ENCODE peak calls at places on chromosome 19, in seven cellular contexts. One of them, this sample, is unnamed.
A peak's percentile ranks its signal among the peaks of the same experiment; 100 is the strongest.

GRCh38 chr19:8329993-8330392 is 8.7 kb downstream of the RPS28 start:
- DNase-seq in Peyer's patch: no peak
- DNase-seq in lower leg skin: no peak
- DNase-seq in heart left ventricle: no peak
- DNase-seq in breast epithelium: no peak
- DNase-seq in HepG2: no peak
- DNase-seq in tibial nerve: no peak
- DNase-seq in this sample: no peak

GRCh38 chr19:56261145-56261544 is 11.4 kb upstream of the EDDM13 start:
- DNase-seq in Peyer's patch: no peak
- DNase-seq in lower leg skin: no peak
- DNase-seq in heart left ventricle: no peak
- DNase-seq in breast epithelium: no peak
- DNase-seq in HepG2: no peak
- DNase-seq in tibial nerve: no peak
- DNase-seq in this sample: no peak

GRCh38 chr19:1300744-1301490 is 15.2 kb downstream of the EFNA2 start:
- DNase-seq in Peyer's patch: no peak
- DNase-seq in lower leg skin: no peak
- DNase-seq in heart left ventricle: no peak
- DNase-seq in breast epithelium: no peak
- DNase-seq in HepG2: no peak
- DNase-seq in tibial nerve: no peak
- DNase-seq in this sample: no peak

GRCh38 chr19:18340237-18340989 is at the start of gene PGPEP1:
- DNase-seq in Peyer's patch: peak; percentile 73
- DNase-seq in lower leg skin: no peak
- DNase-seq in heart left ventricle: peak; percentile 89
- DNase-seq in breast epithelium: peak; percentile 69
- DNase-seq in HepG2: no peak
- DNase-seq in tibial nerve: peak; percentile 16
- DNase-seq in this sample: peak; percentile 68

GRCh38 chr19:6047256-6047655 is 63.0 kb downstream of the RFX2 start:
- DNase-seq in Peyer's patch: no peak
- DNase-seq in lower leg skin: no peak
- DNase-seq in heart left ventricle: no peak
- DNase-seq in breast epithelium: peak; percentile 33
- DNase-seq in HepG2: no peak
- DNase-seq in tibial nerve: no peak
- DNase-seq in this sample: no peak

GRCh38 chr19:34222386-34222785 is 32.0 kb upstream of the GARRE1 start:
- DNase-seq in Peyer's patch: no peak
- DNase-seq in lower leg skin: no peak
- DNase-seq in heart left ventricle: no peak
- DNase-seq in breast epithelium: no peak
- DNase-seq in HepG2: no peak
- DNase-seq in tibial nerve: no peak
- DNase-seq in this sample: no peak

GRCh38 chr19:54096642-54097106 is 3.9 kb downstream of the OSCAR start:
- DNase-seq in Peyer's patch: no peak
- DNase-seq in lower leg skin: peak; percentile 24
- DNase-seq in heart left ventricle: no peak
- DNase-seq in breast epithelium: no peak
- DNase-seq in HepG2: no peak
- DNase-seq in tibial nerve: peak; percentile 22
- DNase-seq in this sample: no peak

GRCh38 chr19:36378625-36379509 is at the start of gene ZFP14:
- DNase-seq in Peyer's patch: peak; percentile 93
- DNase-seq in lower leg skin: peak; percentile 91
- DNase-seq in heart left ventricle: peak; percentile 96
- DNase-seq in breast epithelium: peak; percentile 89
- DNase-seq in HepG2: peak; percentile 91
- DNase-seq in tibial nerve: peak; percentile 83
- DNase-seq in this sample: peak; percentile 100

GRCh38 chr19:54335164-54335563 is 3.8 kb downstream of the LILRA4 start:
- DNase-seq in Peyer's patch: no peak
- DNase-seq in lower leg skin: no peak
- DNase-seq in heart left ventricle: no peak
- DNase-seq in breast epithelium: no peak
- DNase-seq in HepG2: no peak
- DNase-seq in tibial nerve: no peak
- DNase-seq in this sample: no peak

GRCh38 chr19:12938536-12939291 is at the start of gene CALR:
- DNase-seq in Peyer's patch: peak; percentile 35
- DNase-seq in lower leg skin: no peak
- DNase-seq in heart left ventricle: peak; percentile 50
- DNase-seq in breast epithelium: no peak
- DNase-seq in HepG2: no peak
- DNase-seq in tibial nerve: no peak
- DNase-seq in this sample: no peak

GRCh38 chr19:54317108-54317964 is 4.4 kb upstream of the LILRA5 start:
- DNase-seq in Peyer's patch: no peak
- DNase-seq in lower leg skin: no peak
- DNase-seq in heart left ventricle: no peak
- DNase-seq in breast epithelium: no peak
- DNase-seq in HepG2: no peak
- DNase-seq in tibial nerve: no peak
- DNase-seq in this sample: no peak

GRCh38 chr19:16542894-16543498 is 759 bp upstream of the CHERP start:
- DNase-seq in Peyer's patch: no peak
- DNase-seq in lower leg skin: peak; percentile 25
- DNase-seq in heart left ventricle: no peak
- DNase-seq in breast epithelium: no peak
- DNase-seq in HepG2: no peak
- DNase-seq in tibial nerve: no peak
- DNase-seq in this sample: no peak

GRCh38 chr19:33063356-33064116 is 1.2 kb downstream of the RHPN2 start:
- DNase-seq in Peyer's patch: no peak
- DNase-seq in lower leg skin: peak; percentile 23
- DNase-seq in heart left ventricle: peak; percentile 34
- DNase-seq in breast epithelium: no peak
- DNase-seq in HepG2: no peak
- DNase-seq in tibial nerve: no peak
- DNase-seq in this sample: no peak

GRCh38 chr19:53664760-53665159 is 33.0 kb downstream of the DPRX start:
- DNase-seq in Peyer's patch: no peak
- DNase-seq in lower leg skin: no peak
- DNase-seq in heart left ventricle: no peak
- DNase-seq in breast epithelium: no peak
- DNase-seq in HepG2: no peak
- DNase-seq in tibial nerve: no peak
- DNase-seq in this sample: no peak

GRCh38 chr19:47130120-47130588 is 481 bp upstream of the SAE1 start:
- DNase-seq in Peyer's patch: no peak
- DNase-seq in lower leg skin: no peak
- DNase-seq in heart left ventricle: no peak
- DNase-seq in breast epithelium: no peak
- DNase-seq in HepG2: no peak
- DNase-seq in tibial nerve: no peak
- DNase-seq in this sample: no peak

GRCh38 chr19:32812571-32812970 is 57.0 kb downstream of the SLC7A9 start:
- DNase-seq in Peyer's patch: no peak
- DNase-seq in lower leg skin: no peak
- DNase-seq in heart left ventricle: no peak
- DNase-seq in breast epithelium: no peak
- DNase-seq in HepG2: no peak
- DNase-seq in tibial nerve: no peak
- DNase-seq in this sample: no peak

GRCh38 chr19:938233-938923 is 12.5 kb downstream of the ARID3A start:
- DNase-seq in Peyer's patch: no peak
- DNase-seq in lower leg skin: no peak
- DNase-seq in heart left ventricle: no peak
- DNase-seq in breast epithelium: no peak
- DNase-seq in HepG2: no peak
- DNase-seq in tibial nerve: no peak
- DNase-seq in this sample: no peak

GRCh38 chr19:51246153-51246552 is 4.7 kb upstream of the SIGLECL1 start:
- DNase-seq in Peyer's patch: no peak
- DNase-seq in lower leg skin: no peak
- DNase-seq in heart left ventricle: no peak
- DNase-seq in breast epithelium: no peak
- DNase-seq in HepG2: peak; percentile 3
- DNase-seq in tibial nerve: no peak
- DNase-seq in this sample: no peak

GRCh38 chr19:16070366-16070990 is 5.8 kb upstream of the TPM4 start:
- DNase-seq in Peyer's patch: peak; percentile 96
- DNase-seq in lower leg skin: peak; percentile 86
- DNase-seq in heart left ventricle: peak; percentile 48
- DNase-seq in breast epithelium: peak; percentile 80
- DNase-seq in HepG2: peak; percentile 84
- DNase-seq in tibial nerve: no peak
- DNase-seq in this sample: peak; percentile 59

GRCh38 chr19:7870571-7871279 is 3.5 kb downstream of the PRR36 start:
- DNase-seq in Peyer's patch: peak; percentile 24
- DNase-seq in lower leg skin: peak; percentile 55
- DNase-seq in heart left ventricle: peak; percentile 61
- DNase-seq in breast epithelium: no peak
- DNase-seq in HepG2: peak; percentile 93
- DNase-seq in tibial nerve: no peak
- DNase-seq in this sample: peak; percentile 66

GRCh38 chr19:55451522-55452380 is 8.7 kb upstream of the SHISA7 start:
- DNase-seq in Peyer's patch: no peak
- DNase-seq in lower leg skin: no peak
- DNase-seq in heart left ventricle: no peak
- DNase-seq in breast epithelium: no peak
- DNase-seq in HepG2: no peak
- DNase-seq in tibial nerve: no peak
- DNase-seq in this sample: no peak

GRCh38 chr19:48136547-48136946 is 25.9 kb upstream of the PLA2G4C start:
- DNase-seq in Peyer's patch: no peak
- DNase-seq in lower leg skin: no peak
- DNase-seq in heart left ventricle: no peak
- DNase-seq in breast epithelium: no peak
- DNase-seq in HepG2: no peak
- DNase-seq in tibial nerve: no peak
- DNase-seq in this sample: no peak
- TF ChIP-seq POLR2A in Peyer's patch: no peak
- TF ChIP-seq POLR2A in lower leg skin: no peak
- TF ChIP-seq POLR2A in heart left ventricle: no peak
- TF ChIP-seq POLR2A in breast epithelium: no peak
- TF ChIP-seq POLR2A in HepG2: no peak
- TF ChIP-seq POLR2A in tibial nerve: no peak
- TF ChIP-seq POLR2A in this sample: no peak

DNA sequence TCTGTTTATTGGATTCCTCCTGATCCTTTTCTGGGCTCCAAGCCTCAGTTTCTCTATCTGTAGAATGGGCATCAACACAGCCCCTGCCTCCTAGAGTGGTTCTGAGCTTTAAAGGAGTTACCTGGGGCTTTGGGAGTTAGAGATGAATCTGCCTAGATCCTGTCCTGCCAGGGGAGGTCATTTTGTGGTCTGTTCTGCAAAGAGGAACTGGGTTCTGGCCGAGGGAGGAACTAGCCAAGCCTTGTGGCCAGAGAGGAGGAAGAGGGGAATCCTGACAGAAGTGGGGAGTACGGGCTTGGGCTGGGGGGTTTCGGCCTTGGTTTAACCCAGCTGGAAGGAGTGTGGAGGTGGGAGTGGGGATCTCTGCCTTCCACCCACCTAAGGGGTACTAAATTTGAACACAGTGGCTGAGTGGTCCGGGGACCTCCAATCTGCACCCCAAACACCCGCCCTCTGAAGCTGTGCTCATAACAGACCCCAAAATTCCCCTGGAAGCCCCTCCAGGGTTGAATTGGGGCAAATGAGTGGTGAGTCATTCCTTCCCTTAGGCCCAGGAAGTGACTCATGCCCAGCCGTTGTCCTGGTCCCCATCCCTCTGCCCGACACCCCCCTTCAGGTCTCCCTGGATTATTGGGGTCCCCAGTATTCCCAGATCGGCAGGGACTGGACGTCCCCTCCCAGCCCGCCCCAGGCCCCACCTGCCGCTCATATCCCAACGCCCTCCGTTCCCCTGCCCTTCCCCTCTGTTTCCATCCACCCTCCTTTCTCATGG is 2.8 kb downstream of the ADGRE5 start:
- DNase-seq in Peyer's patch: peak; percentile 61
- DNase-seq in lower leg skin: no peak
- DNase-seq in heart left ventricle: no peak
- DNase-seq in breast epithelium: no peak
- DNase-seq in HepG2: no peak
- DNase-seq in tibial nerve: no peak
- DNase-seq in this sample: peak; percentile 71
- TF ChIP-seq POLR2A in Peyer's patch: no peak
- TF ChIP-seq POLR2A in lower leg skin: no peak
- TF ChIP-seq POLR2A in heart left ventricle: no peak
- TF ChIP-seq POLR2A in breast epithelium: no peak
- TF ChIP-seq POLR2A in HepG2: no peak
- TF ChIP-seq POLR2A in tibial nerve: no peak
- TF ChIP-seq POLR2A in this sample: no peak

DNA sequence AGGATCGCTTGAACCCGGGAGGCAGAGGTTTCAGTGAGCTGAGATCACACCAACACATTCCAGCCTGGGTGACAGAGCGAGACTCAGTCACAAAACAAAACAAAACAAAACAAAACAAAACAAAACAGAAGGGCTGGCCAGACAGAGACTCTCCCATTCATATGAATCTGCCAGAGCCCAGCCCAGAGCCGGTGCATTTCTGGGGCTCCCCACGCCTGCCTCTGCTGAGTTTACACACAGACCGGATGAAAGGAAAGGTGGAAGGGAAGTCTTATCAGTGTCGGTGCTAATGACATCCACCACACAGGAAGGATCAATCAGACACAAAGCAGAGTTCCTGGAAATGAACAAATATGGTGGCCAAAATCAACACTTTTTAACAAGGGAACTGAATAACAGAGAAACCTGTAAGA is 6.8 kb downstream of the TRAPPC6A start:
- DNase-seq in Peyer's patch: no peak
- DNase-seq in lower leg skin: no peak
- DNase-seq in heart left ventricle: no peak
- DNase-seq in breast epithelium: no peak
- DNase-seq in HepG2: no peak
- DNase-seq in tibial nerve: no peak
- DNase-seq in this sample: no peak
- TF ChIP-seq POLR2A in Peyer's patch: no peak
- TF ChIP-seq POLR2A in lower leg skin: no peak
- TF ChIP-seq POLR2A in heart left ventricle: no peak
- TF ChIP-seq POLR2A in breast epithelium: no peak
- TF ChIP-seq POLR2A in HepG2: no peak
- TF ChIP-seq POLR2A in tibial nerve: no peak
- TF ChIP-seq POLR2A in this sample: no peak

GRCh38 chr19:3987619-3988371 is 2.5 kb upstream of the EEF2 start:
- DNase-seq in Peyer's patch: peak; percentile 90
- DNase-seq in lower leg skin: peak; percentile 75
- DNase-seq in heart left ventricle: peak; percentile 94
- DNase-seq in breast epithelium: peak; percentile 79
- DNase-seq in HepG2: peak; percentile 74
- DNase-seq in tibial nerve: peak; percentile 83
- DNase-seq in this sample: peak; percentile 63
- TF ChIP-seq POLR2A in Peyer's patch: no peak
- TF ChIP-seq POLR2A in lower leg skin: no peak
- TF ChIP-seq POLR2A in heart left ventricle: no peak
- TF ChIP-seq POLR2A in breast epithelium: no peak
- TF ChIP-seq POLR2A in HepG2: no peak
- TF ChIP-seq POLR2A in tibial nerve: no peak
- TF ChIP-seq POLR2A in this sample: no peak

This sample was measured in H54.